ENCODE peak calls at places on chromosome 18, in eight cellular contexts. B is GM03348; M is stimulated activated naive B cell treated with anti-CD40 and anti-IgM and Interleukin-4, amounts not matched to agents 10 μg/mL and 1 μg/mL and 100 μg/mL, for 72 hours; T is NCI-H69; C is skeletal muscle cell; U is NCI-H510A; W is CD4-positive, alpha-beta memory T cell; Q is amniotic stem cell. A is an unnamed sample.

GRCh38 chr18:23862071-23862470 is 152.5 kb upstream of the TTC39C start:
- DNase-seq in B (peak; percentile 81), M (no peak), T (no peak), C (peak; percentile 64), U (no peak), W (no peak), Q (peak; percentile 66), A (peak; percentile 6)

GRCh38 chr18:55570966-55571365 is 17.0 kb downstream of the TCF4 start:
- DNase-seq in B (no peak), M (no peak), T (no peak), C (no peak), U (no peak), W (no peak), Q (no peak), A (no peak)

GRCh38 chr18:23703057-23703986 is 14.1 kb downstream of the LAMA3 start:
- DNase-seq in B (peak; percentile 72), M (no peak), T (peak; percentile 83), C (peak; percentile 44), U (peak; percentile 10), W (peak; percentile 49), Q (peak; percentile 42), A (no peak)

GRCh38 chr18:10234912-10235439 is 219.5 kb upstream of the APCDD1 start:
- DNase-seq in B (peak; percentile 62), M (no peak), T (no peak), C (peak; percentile 58), U (no peak), W (no peak), Q (no peak), A (no peak)

GRCh38 chr18:31977270-31977872 is 34.4 kb upstream of the TRAPPC8 start:
- DNase-seq in B (peak; percentile 45), M (no peak), T (peak; percentile 85), C (peak; percentile 7), U (no peak), W (peak; percentile 41), Q (no peak), A (no peak)

GRCh38 chr18:29361843-29362242 is 1184.9 kb upstream of the CDH2 start:
- DNase-seq in B (no peak), M (no peak), T (no peak), C (no peak), U (no peak), W (no peak), Q (no peak), A (no peak)

GRCh38 chr18:44599409-44599808 is 81.3 kb upstream of the SETBP1 start:
- DNase-seq in B (peak; percentile 44), M (no peak), T (no peak), C (no peak), U (no peak), W (no peak), Q (no peak), A (no peak)

GRCh38 chr18:54327818-54328217 is 29.8 kb downstream of the STARD6 start:
- DNase-seq in B (no peak), M (no peak), T (no peak), C (no peak), U (no peak), W (no peak), Q (no peak), A (no peak)

GRCh38 chr18:26504831-26505230 is 43.5 kb downstream of the KCTD1 start:
- DNase-seq in B (no peak), M (no peak), T (peak; percentile 74), C (no peak), U (peak; percentile 25), W (no peak), Q (no peak), A (no peak)

GRCh38 chr18:26902296-26902695 is 36.8 kb upstream of the AQP4 start:
- DNase-seq in B (no peak), M (no peak), T (no peak), C (no peak), U (no peak), W (no peak), Q (no peak), A (no peak)

GRCh38 chr18:26335139-26335933 is 109.1 kb downstream of the TAF4B start:
- DNase-seq in B (no peak), M (no peak), T (no peak), C (no peak), U (no peak), W (no peak), Q (no peak), A (no peak)

GRCh38 chr18:79503406-79503805 is 107.7 kb downstream of the NFATC1 start:
- DNase-seq in B (no peak), M (no peak), T (no peak), C (no peak), U (no peak), W (no peak), Q (no peak), A (no peak)

GRCh38 chr18:14979875-14980274 is 231.9 kb downstream of the ANKRD30B start:
- DNase-seq in B (no peak), M (no peak), T (no peak), C (no peak), U (no peak), W (no peak), Q (no peak), A (no peak)

GRCh38 chr18:75109819-75110218 is 99.1 kb downstream of the PTGR3 start:
- DNase-seq in B (no peak), M (no peak), T (no peak), C (no peak), U (no peak), W (no peak), Q (no peak), A (no peak)

GRCh38 chr18:43751203-43751602 is 473.9 kb upstream of the SYT4 start:
- DNase-seq in B (no peak), M (no peak), T (no peak), C (no peak), U (no peak), W (no peak), Q (no peak), A (no peak)

GRCh38 chr18:62883937-62884735 is 168.8 kb downstream of the PHLPP1 start:
- DNase-seq in B (no peak), M (no peak), T (peak; percentile 73), C (no peak), U (no peak), W (no peak), Q (no peak), A (no peak)

GRCh38 chr18:75408554-75409506 is 18.7 kb downstream of the SMIM21 start:
- DNase-seq in B (peak; percentile 88), M (no peak), T (peak; percentile 31), C (peak; percentile 99), U (peak; percentile 85), W (no peak), Q (peak; percentile 83), A (no peak)

GRCh38 chr18:62769216-62769615 is 53.9 kb downstream of the PHLPP1 start:
- DNase-seq in B (no peak), M (no peak), T (no peak), C (no peak), U (no peak), W (no peak), Q (no peak), A (no peak)

GRCh38 chr18:48390641-48391040 is 18.5 kb downstream of the ZBTB7C start:
- DNase-seq in B (no peak), M (no peak), T (peak; percentile 33), C (no peak), U (no peak), W (no peak), Q (no peak), A (no peak)

GRCh38 chr18:78739843-78740677 is 239.6 kb upstream of the SALL3 start:
- DNase-seq in B (no peak), M (no peak), T (no peak), C (no peak), U (no peak), W (no peak), Q (no peak), A (no peak)

GRCh38 chr18:32267463-32267862 is 77.6 kb downstream of the MEP1B start:
- DNase-seq in B (no peak), M (no peak), T (no peak), C (no peak), U (no peak), W (no peak), Q (no peak), A (no peak)